ENCODE peak calls at places on chromosome 15, in six cellular contexts. X is choroid plexus epithelial cell; O is nucleus accumbens; K is activated CD4-positive, CD25-positive, alpha-beta regulatory T cell; R is activated gamma-delta T cell treated with Interleukin-2 at 50 U/mL for 16 hours; T is mucosa of gallbladder. Q is an unnamed sample.

GRCh38 chr15:66294157-66294931 is 976 bp downstream of the DIS3L start:
- DNase-seq in X (peak; percentile 81), O (no peak), K (no peak), R (no peak), T (no peak), Q (no peak)

GRCh38 chr15:77538011-77538410 is 94.7 kb downstream of the LINGO1 start:
- DNase-seq in X (no peak), O (peak; percentile 74), K (no peak), R (no peak), T (no peak), Q (no peak)

GRCh38 chr15:48355377-48355776 is 24.1 kb downstream of the DUT start:
- DNase-seq in X (peak; percentile 93), O (no peak), K (no peak), R (no peak), T (no peak), Q (no peak)

GRCh38 chr15:98900382-98900781 is 107.2 kb downstream of the PGPEP1L start:
- DNase-seq in X (peak; percentile 88), O (no peak), K (no peak), R (no peak), T (no peak), Q (no peak)

GRCh38 chr15:97759363-97759762 is 201.1 kb upstream of the ARRDC4 start:
- DNase-seq in X (peak; percentile 67), O (no peak), K (no peak), R (no peak), T (no peak), Q (no peak)

GRCh38 chr15:81199031-81199779 is 2.5 kb downstream of the IL16 start:
- DNase-seq in X (peak; percentile 5), O (no peak), K (no peak), R (no peak), T (no peak), Q (no peak)

GRCh38 chr15:40550381-40551037 is 14.3 kb downstream of the CCDC32 start:
- DNase-seq in X (no peak), O (no peak), K (no peak), R (no peak), T (no peak), Q (no peak)

GRCh38 chr15:85974348-85974705 is 105.3 kb upstream of the AGBL1 start:
- DNase-seq in X (peak; percentile 1), O (no peak), K (no peak), R (no peak), T (no peak), Q (no peak)

GRCh38 chr15:99721104-99721778 is 12.0 kb downstream of the LYSMD4 start:
- DNase-seq in X (no peak), O (no peak), K (no peak), R (no peak), T (no peak), Q (no peak)

GRCh38 chr15:63372018-63372705 is 9.5 kb downstream of the CA12 start:
- DNase-seq in X (peak; percentile 92), O (no peak), K (no peak), R (no peak), T (no peak), Q (no peak)

GRCh38 chr15:55526559-55527036 is 18.6 kb upstream of the DNAAF4 start:
- DNase-seq in X (peak; percentile 85), O (no peak), K (no peak), R (no peak), T (no peak), Q (no peak)

GRCh38 chr15:92541197-92542190 is 114.1 kb downstream of the FAM174B start:
- DNase-seq in X (no peak), O (no peak), K (no peak), R (no peak), T (no peak), Q (no peak)

Q was measured in stimulated activated CD8-positive, alpha-beta memory T cell treated with anti-CD3 and anti-CD28 coated beads, Interleukin-2, amount 100 ng/mL, for 1 hour.